ENCODE peak calls at places on chromosomes 16 and 17, in ten cellular contexts. One of them, this sample, is unnamed.

GRCh38 chr17:50638851-50639767 is 4.4 kb downstream of the ABCC3 start:
- DNase-seq in B cell: no peak
- DNase-seq in lower lobe of right lung: peak; percentile 94
- DNase-seq in HT1080: peak; percentile 99
- DNase-seq in pancreas: peak; percentile 97
- DNase-seq in RCC 7860: peak; percentile 99
- DNase-seq in activated T-cell treated with anti-CD3 and anti-CD28 coated beads for 48 hours: no peak
- DNase-seq in BE2C: peak; percentile 89
- DNase-seq in A549: peak; percentile 96
- DNase-seq in head of caudate nucleus: peak; percentile 60
- DNase-seq in this sample: no peak

GRCh38 chr16:47392114-47392513 is 68.7 kb downstream of the ITFG1 start:
- DNase-seq in head of caudate nucleus: no peak
- DNase-seq in A549: no peak
- DNase-seq in BE2C: no peak
- DNase-seq in RCC 7860: peak; percentile 54
- DNase-seq in lower lobe of right lung: no peak
- DNase-seq in B cell: peak; percentile 16
- DNase-seq in activated T-cell treated with anti-CD3 and anti-CD28 coated beads for 48 hours: no peak
- DNase-seq in HT1080: peak; percentile 93
- DNase-seq in pancreas: no peak
- DNase-seq in this sample: peak; percentile 45

GRCh38 chr17:38464723-38465419 is 36.6 kb downstream of the ARHGAP23 start:
- DNase-seq in B cell: peak; percentile 49
- DNase-seq in BE2C: peak; percentile 83
- DNase-seq in HT1080: peak; percentile 89
- DNase-seq in pancreas: no peak
- DNase-seq in head of caudate nucleus: peak; percentile 89
- DNase-seq in activated T-cell treated with anti-CD3 and anti-CD28 coated beads for 48 hours: no peak
- DNase-seq in RCC 7860: no peak
- DNase-seq in lower lobe of right lung: peak; percentile 83
- DNase-seq in A549: peak; percentile 81
- DNase-seq in this sample: no peak

GRCh38 chr17:78081551-78081950 is 47.0 kb downstream of the TMC6 start:
- DNase-seq in head of caudate nucleus: no peak
- DNase-seq in HT1080: no peak
- DNase-seq in B cell: no peak
- DNase-seq in A549: no peak
- DNase-seq in BE2C: no peak
- DNase-seq in activated T-cell treated with anti-CD3 and anti-CD28 coated beads for 48 hours: no peak
- DNase-seq in lower lobe of right lung: no peak
- DNase-seq in pancreas: no peak
- DNase-seq in RCC 7860: no peak
- DNase-seq in this sample: no peak

GRCh38 chr16:88700636-88701482 is 5.3 kb downstream of the RNF166 start:
- DNase-seq in lower lobe of right lung: peak; percentile 98
- DNase-seq in BE2C: no peak
- DNase-seq in RCC 7860: peak; percentile 77
- DNase-seq in A549: no peak
- DNase-seq in activated T-cell treated with anti-CD3 and anti-CD28 coated beads for 48 hours: peak; percentile 91
- DNase-seq in B cell: peak; percentile 96
- DNase-seq in pancreas: no peak
- DNase-seq in head of caudate nucleus: peak; percentile 68
- DNase-seq in HT1080: peak; percentile 97
- DNase-seq in this sample: peak; percentile 81

GRCh38 chr17:19911033-19911432 is 43.3 kb upstream of the ULK2 start:
- DNase-seq in lower lobe of right lung: no peak
- DNase-seq in head of caudate nucleus: no peak
- DNase-seq in HT1080: no peak
- DNase-seq in BE2C: no peak
- DNase-seq in A549: no peak
- DNase-seq in pancreas: no peak
- DNase-seq in RCC 7860: no peak
- DNase-seq in B cell: no peak
- DNase-seq in activated T-cell treated with anti-CD3 and anti-CD28 coated beads for 48 hours: no peak
- DNase-seq in this sample: no peak

GRCh38 chr16:86497551-86498021 is 12.7 kb upstream of the FOXF1 start:
- DNase-seq in RCC 7860: no peak
- DNase-seq in lower lobe of right lung: no peak
- DNase-seq in head of caudate nucleus: no peak
- DNase-seq in pancreas: no peak
- DNase-seq in A549: no peak
- DNase-seq in activated T-cell treated with anti-CD3 and anti-CD28 coated beads for 48 hours: no peak
- DNase-seq in B cell: no peak
- DNase-seq in HT1080: no peak
- DNase-seq in BE2C: no peak
- DNase-seq in this sample: no peak

GRCh38 chr16:30921748-30922419 is 1.5 kb upstream of the FBXL19 start:
- DNase-seq in activated T-cell treated with anti-CD3 and anti-CD28 coated beads for 48 hours: peak; percentile 81
- DNase-seq in B cell: peak; percentile 85
- DNase-seq in head of caudate nucleus: peak; percentile 81
- DNase-seq in HT1080: peak; percentile 71
- DNase-seq in BE2C: peak; percentile 94
- DNase-seq in A549: peak; percentile 82
- DNase-seq in pancreas: peak; percentile 92
- DNase-seq in lower lobe of right lung: peak; percentile 91
- DNase-seq in RCC 7860: peak; percentile 52
- DNase-seq in this sample: peak; percentile 70

GRCh38 chr17:8409966-8410881 is 12.6 kb upstream of the RNF222 start:
- DNase-seq in BE2C: peak; percentile 79
- DNase-seq in lower lobe of right lung: peak; percentile 90
- DNase-seq in RCC 7860: peak; percentile 66
- DNase-seq in B cell: peak; percentile 64
- DNase-seq in activated T-cell treated with anti-CD3 and anti-CD28 coated beads for 48 hours: peak; percentile 73
- DNase-seq in A549: peak; percentile 79
- DNase-seq in HT1080: peak; percentile 81
- DNase-seq in pancreas: peak; percentile 95
- DNase-seq in head of caudate nucleus: peak; percentile 87
- DNase-seq in this sample: peak; percentile 75

GRCh38 chr16:21996923-21997692 is 3.8 kb downstream of the PDZD9 start:
- DNase-seq in A549: no peak
- DNase-seq in BE2C: no peak
- DNase-seq in activated T-cell treated with anti-CD3 and anti-CD28 coated beads for 48 hours: no peak
- DNase-seq in head of caudate nucleus: no peak
- DNase-seq in lower lobe of right lung: no peak
- DNase-seq in HT1080: no peak
- DNase-seq in B cell: no peak
- DNase-seq in RCC 7860: no peak
- DNase-seq in pancreas: no peak
- DNase-seq in this sample: no peak

GRCh38 chr16:720507-720989 is 398 bp upstream of the ANTKMT start:
- DNase-seq in A549: peak; percentile 72
- DNase-seq in pancreas: no peak
- DNase-seq in head of caudate nucleus: no peak
- DNase-seq in RCC 7860: peak; percentile 76
- DNase-seq in HT1080: peak; percentile 83
- DNase-seq in B cell: peak; percentile 72
- DNase-seq in lower lobe of right lung: no peak
- DNase-seq in BE2C: peak; percentile 89
- DNase-seq in activated T-cell treated with anti-CD3 and anti-CD28 coated beads for 48 hours: peak; percentile 50
- DNase-seq in this sample: peak; percentile 68

GRCh38 chr17:46853896-46854444 is 2.6 kb downstream of the WNT9B start:
- DNase-seq in activated T-cell treated with anti-CD3 and anti-CD28 coated beads for 48 hours: no peak
- DNase-seq in lower lobe of right lung: no peak
- DNase-seq in pancreas: no peak
- DNase-seq in A549: no peak
- DNase-seq in head of caudate nucleus: no peak
- DNase-seq in B cell: no peak
- DNase-seq in RCC 7860: no peak
- DNase-seq in BE2C: no peak
- DNase-seq in HT1080: no peak
- DNase-seq in this sample: no peak

GRCh38 chr17:80996422-80997305 is 5.0 kb downstream of the CHMP6 start:
- DNase-seq in HT1080: no peak
- DNase-seq in pancreas: peak; percentile 71
- DNase-seq in lower lobe of right lung: peak; percentile 44
- DNase-seq in activated T-cell treated with anti-CD3 and anti-CD28 coated beads for 48 hours: no peak
- DNase-seq in A549: no peak
- DNase-seq in head of caudate nucleus: no peak
- DNase-seq in B cell: peak; percentile 35
- DNase-seq in BE2C: no peak
- DNase-seq in RCC 7860: no peak
- DNase-seq in this sample: no peak

GRCh38 chr16:3519581-3519980 is 18.8 kb downstream of the CLUAP1 start:
- DNase-seq in BE2C: no peak
- DNase-seq in pancreas: no peak
- DNase-seq in lower lobe of right lung: no peak
- DNase-seq in HT1080: no peak
- DNase-seq in head of caudate nucleus: no peak
- DNase-seq in RCC 7860: no peak
- DNase-seq in B cell: no peak
- DNase-seq in activated T-cell treated with anti-CD3 and anti-CD28 coated beads for 48 hours: no peak
- DNase-seq in A549: peak; percentile 43
- DNase-seq in this sample: no peak

GRCh38 chr17:64095144-64095882 is 34.6 kb downstream of the ERN1 start:
- DNase-seq in pancreas: no peak
- DNase-seq in RCC 7860: no peak
- DNase-seq in HT1080: peak; percentile 15
- DNase-seq in BE2C: no peak
- DNase-seq in B cell: no peak
- DNase-seq in lower lobe of right lung: no peak
- DNase-seq in activated T-cell treated with anti-CD3 and anti-CD28 coated beads for 48 hours: no peak
- DNase-seq in A549: no peak
- DNase-seq in head of caudate nucleus: peak; percentile 20
- DNase-seq in this sample: no peak

This sample was measured in MM.1S.